ENCODE peak calls at places on chromosomes 7 and 10, in nine cellular contexts. W is stimulated activated CD4-positive, alpha-beta T cell treated with anti-CD3 and anti-CD28 coated beads, TNF-alpha, amount 100 ng/mL, for 48 hours; F is activated T-helper 1 cell treated with Interleukin-2 at 50 U/mL for 16 hours; X is NCI-H1105; T is activated gamma-delta T cell treated with anti-CD3 and anti-CD28 coated beads, Interleukin-2, amount 50 U/mL, for 16 hours; O is left ventricle myocardium inferior; J is activated CD4-positive, alpha-beta T cell treated with anti-CD3 and anti-CD28 coated beads for 48 hours; R is mesenteric fat pad; G is NCI-H510A. M is an unnamed sample.

GRCh38 chr10:26741368-26741767 is 43.9 kb downstream of the PDSS1 start:
- DNase-seq in W (no peak), F (no peak), X (no peak), T (no peak), O (no peak), J (no peak), R (no peak), G (no peak), M (no peak)

GRCh38 chr10:11602919-11603523 is 8.4 kb downstream of the USP6NL start:
- DNase-seq in W (no peak), F (no peak), X (no peak), T (no peak), O (no peak), J (no peak), R (no peak), G (peak; percentile 10), M (no peak)

GRCh38 chr7:135512135-135512887 is 2.4 kb upstream of the CNOT4 start:
- DNase-seq in W (peak; percentile 11), F (no peak), X (peak; percentile 26), T (no peak), O (no peak), J (peak; percentile 19), R (no peak), G (no peak), M (no peak)

GRCh38 chr10:98405422-98405821 is 9.6 kb downstream of the PYROXD2 start:
- DNase-seq in W (no peak), F (no peak), X (no peak), T (no peak), O (no peak), J (no peak), R (no peak), G (no peak), M (no peak)

GRCh38 chr10:109259293-109259692 is 664.0 kb downstream of the XPNPEP1 start:
- DNase-seq in W (no peak), F (no peak), X (no peak), T (no peak), O (no peak), J (no peak), R (no peak), G (no peak), M (no peak)

GRCh38 chr7:87480386-87480785 is 4.9 kb upstream of the ABCB4 start:
- DNase-seq in W (no peak), F (no peak), X (no peak), T (no peak), O (no peak), J (no peak), R (no peak), G (no peak), M (no peak)

GRCh38 chr10:17737021-17737965 is 14.7 kb upstream of the TMEM236 start:
- DNase-seq in W (no peak), F (no peak), X (no peak), T (no peak), O (peak; percentile 43), J (no peak), R (no peak), G (no peak), M (peak; percentile 41)

GRCh38 chr10:91758303-91759146 is 39.7 kb upstream of the TNKS2 start:
- DNase-seq in W (no peak), F (no peak), X (no peak), T (no peak), O (no peak), J (no peak), R (no peak), G (no peak), M (no peak)

GRCh38 chr10:30617070-30617469 is 12.5 kb downstream of the LYZL2 start:
- DNase-seq in W (no peak), F (no peak), X (no peak), T (no peak), O (no peak), J (no peak), R (peak; percentile 51), G (no peak), M (no peak)

GRCh38 chr7:101846006-101846405 is 28.6 kb downstream of the CUX1 start:
- DNase-seq in W (no peak), F (no peak), X (no peak), T (no peak), O (no peak), J (no peak), R (no peak), G (no peak), M (no peak)

GRCh38 chr10:88473989-88474883 is 108.9 kb downstream of the RNLS start:
- DNase-seq in W (no peak), F (no peak), X (peak; percentile 76), T (no peak), O (no peak), J (no peak), R (no peak), G (no peak), M (no peak)

M was measured in heart left ventricle.